ENCODE peak calls at places on chromosomes 12 and 14, in six cellular contexts. C is IMR-90, Q is HepG2, B is SK-N-SH, G is GM12878, J is K562. Y is an unnamed sample.

GRCh38 chr14:68767248-68767645 is 25.6 kb downstream of the ZFP36L1 start:
- DNase-seq in J (no peak), B (no peak), C (no peak), G (no peak), Q (no peak), Y (no peak)

GRCh38 chr12:26496170-26496569 is 300.8 kb downstream of the SSPN start:
- DNase-seq in Q (no peak), G (no peak), B (no peak), C (no peak), J (no peak), Y (no peak)

GRCh38 chr14:78405071-78405856 is 235.1 kb downstream of the NRXN3 start:
- DNase-seq in J (no peak), C (no peak), Q (no peak), G (no peak), B (peak; percentile 77), Y (no peak)

GRCh38 chr14:102805454-102805891 is 28.2 kb downstream of the TRAF3 start:
- DNase-seq in B (no peak), J (no peak), Q (no peak), C (peak; percentile 70), G (no peak), Y (no peak)

GRCh38 chr14:33848706-33849454 is 102.0 kb downstream of the EGLN3 start:
- DNase-seq in B (peak; percentile 50), J (peak; percentile 30), G (no peak), Q (peak; percentile 81), C (peak; percentile 10), Y (peak; percentile 51)

GRCh38 chr12:71730936-71731335 is 23.7 kb upstream of the RAB21 start:
- DNase-seq in B (no peak), G (no peak), J (no peak), Q (no peak), C (peak; percentile 42), Y (no peak)

GRCh38 chr14:29637406-29637805 is 290.2 kb downstream of the PRKD1 start:
- DNase-seq in C (peak; percentile 64), G (no peak), B (no peak), J (no peak), Q (no peak), Y (no peak)

GRCh38 chr12:4210158-4210557 is 63.4 kb upstream of the CCND2 start:
- DNase-seq in G (no peak), B (no peak), C (no peak), J (no peak), Q (no peak), Y (no peak)

GRCh38 chr12:27705263-27705662 is 5.4 kb upstream of the MRPS35 start:
- DNase-seq in J (no peak), B (no peak), Q (peak; percentile 88), G (no peak), C (no peak), Y (no peak)

GRCh38 chr12:442235-442884 is 17.4 kb upstream of the B4GALNT3 start:
- DNase-seq in C (peak; percentile 42), J (peak; percentile 44), Q (peak; percentile 36), G (no peak), B (peak; percentile 70), Y (peak; percentile 66)

GRCh38 chr12:111408686-111409402 is 3.1 kb downstream of the SH2B3 start:
- DNase-seq in B (no peak), Q (no peak), J (no peak), C (no peak), G (no peak), Y (no peak)

GRCh38 chr12:115871714-115872113 is 405.8 kb downstream of the MED13L start:
- DNase-seq in Q (peak; percentile 45), G (no peak), J (peak; percentile 62), B (peak; percentile 53), C (peak; percentile 21), Y (peak; percentile 69)
- TF ChIP-seq CTCF in Q (peak; percentile 48), G (peak; percentile 34), J (peak; percentile 61), B (peak; percentile 64), C (peak; percentile 33), Y (peak; percentile 43)

DNA sequence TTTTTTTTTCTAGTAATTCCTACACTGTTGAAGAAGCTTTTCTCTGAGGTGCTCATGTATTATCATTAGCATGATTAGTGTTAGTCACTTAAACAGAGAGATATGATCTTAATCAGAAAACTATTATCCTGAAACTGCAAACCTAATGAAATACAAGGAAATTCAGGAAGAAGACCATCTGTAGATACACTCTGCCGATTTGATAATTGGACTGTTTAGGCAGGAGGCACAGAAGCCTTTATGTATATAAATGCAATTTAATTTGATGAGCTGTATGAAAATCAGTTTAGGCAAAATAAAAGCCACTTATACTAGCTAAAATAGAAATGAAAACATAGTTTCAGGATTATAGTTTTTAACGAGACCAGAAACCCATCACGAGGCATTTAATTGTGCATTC is 23.3 kb downstream of the PDZRN4 start:
- DNase-seq in Q (no peak), G (no peak), B (no peak), J (no peak), C (no peak), Y (no peak)
- TF ChIP-seq SMC3 in Q (no peak), G (no peak), B (no peak), J (no peak), C (no peak), Y (no peak)

GRCh38 chr12:117190210-117190781 is at the start of gene FBXO21:
- DNase-seq in G (peak; percentile 33), J (peak; percentile 98), B (peak; percentile 99), Q (peak; percentile 65), C (peak; percentile 74), Y (peak; percentile 91)
- TF ChIP-seq CTCF in G (no peak), J (no peak), B (no peak), Q (no peak), C (no peak), Y (no peak)

GRCh38 chr12:58154359-58154758 is 213.0 kb downstream of the ATP23 start:
- DNase-seq in C (no peak), Q (no peak), J (no peak), B (no peak), G (no peak), Y (no peak)

GRCh38 chr12:58159941-58160340 is 218.6 kb downstream of the ATP23 start:
- DNase-seq in C (no peak), B (no peak), Q (no peak), G (no peak), J (no peak), Y (no peak)

GRCh38 chr12:58161773-58162172 is 220.4 kb downstream of the ATP23 start:
- DNase-seq in Q (no peak), J (no peak), C (no peak), B (no peak), G (no peak), Y (no peak)

GRCh38 chr12:58156697-58157096 is 215.3 kb downstream of the ATP23 start:
- DNase-seq in B (no peak), G (no peak), C (no peak), J (no peak), Q (no peak), Y (no peak)
- TF ChIP-seq SMC3 in B (no peak), G (no peak), C (no peak), J (no peak), Q (no peak), Y (no peak)

GRCh38 chr14:54722791-54723432 is 156.0 kb downstream of the SAMD4A start:
- DNase-seq in C (peak; percentile 36), B (no peak), J (no peak), G (no peak), Q (peak; percentile 28), Y (peak; percentile 31)
- TF ChIP-seq CTCF in C (peak; percentile 40), B (peak; percentile 52), J (peak; percentile 47), G (peak; percentile 43), Q (peak; percentile 45), Y (peak; percentile 49)

GRCh38 chr12:130322263-130322662 is 15.4 kb upstream of the PIWIL1 start:
- DNase-seq in B (no peak), G (no peak), J (no peak), Q (no peak), C (no peak), Y (no peak)
- TF ChIP-seq SMC3 in B (no peak), G (no peak), J (no peak), Q (no peak), C (no peak), Y (no peak)

DNA sequence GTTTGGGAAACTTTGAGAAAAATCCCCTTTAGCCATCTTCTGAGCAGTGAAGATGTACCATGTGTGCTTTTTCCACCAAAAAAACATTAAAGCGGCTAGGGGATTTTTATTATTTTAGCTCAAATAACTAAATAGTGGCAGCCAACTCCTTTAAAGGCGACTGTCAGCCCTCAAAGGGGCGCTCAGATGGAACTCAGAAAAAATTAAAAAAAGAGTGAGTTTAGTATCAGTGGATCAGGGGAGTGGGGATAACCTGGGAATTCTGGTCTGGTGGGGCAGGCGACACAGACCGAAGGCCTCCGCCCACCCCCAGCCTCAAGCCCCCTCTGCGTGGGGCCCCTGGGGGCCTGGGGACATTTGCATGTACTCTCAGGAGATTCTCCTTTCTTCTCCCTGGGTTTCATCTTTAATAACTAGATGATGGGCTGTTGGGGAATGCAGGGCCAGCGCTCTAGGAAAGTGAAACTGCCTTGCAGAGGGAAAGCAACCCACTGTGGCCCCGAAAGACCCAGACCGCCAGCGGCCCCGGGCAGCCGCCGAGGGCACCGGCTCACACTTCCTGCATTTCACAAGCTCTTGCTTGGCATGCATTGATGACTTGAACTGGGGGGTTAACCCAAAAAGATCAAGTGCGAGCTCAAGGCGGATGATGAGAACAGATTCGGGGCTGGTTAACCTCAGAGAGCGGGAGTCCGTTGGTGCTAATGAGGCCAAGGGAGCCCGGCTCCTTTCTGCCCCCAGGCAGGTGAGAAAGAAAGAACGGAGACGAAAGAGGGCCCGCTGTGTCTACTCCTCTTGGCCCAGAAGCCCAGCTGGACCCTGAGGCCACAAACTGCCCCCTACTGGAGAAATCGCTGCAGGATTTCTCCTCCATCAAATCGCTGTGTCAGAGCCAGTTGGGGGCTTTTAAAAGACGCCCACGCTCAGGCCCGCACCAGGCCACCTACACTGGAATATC is 7.3 kb upstream of the BATF start:
- DNase-seq in G (peak; percentile 80), B (no peak), C (peak; percentile 15), J (peak; percentile 35), Q (no peak), Y (no peak)
- TF ChIP-seq CTCF in G (no peak), B (peak; percentile 18), C (no peak), J (peak; percentile 54), Q (no peak), Y (no peak)

GRCh38 chr12:82554529-82554928 is 132.2 kb upstream of the TMTC2 start:
- DNase-seq in B (no peak), J (no peak), C (no peak), G (peak; percentile 36), Q (no peak), Y (no peak)
- TF ChIP-seq SMC3 in B (no peak), J (no peak), C (no peak), G (no peak), Q (no peak), Y (no peak)

Y was measured in A549.